ENCODE peak calls at places on chromosomes 13 and 19, in four cellular contexts. B is AG10803, Z is adrenal gland, R is A549. F is an unnamed sample.

GRCh38 chr19:16419671-16420394 is 51.9 kb downstream of the EPS15L1 start:
- DNase-seq in R (no peak), B (no peak), Z (no peak), F (no peak)

GRCh38 chr19:38019427-38019724 is 112.4 kb downstream of the SIPA1L3 start:
- DNase-seq in R (no peak), Z (no peak), B (no peak), F (no peak)

GRCh38 chr13:102724923-102725322 is 30.1 kb upstream of the METTL21C start:
- DNase-seq in B (peak), R (peak), Z (no peak), F (peak)

GRCh38 chr13:29484236-29484635 is 111.3 kb downstream of the SLC7A1 start:
- DNase-seq in R (no peak), B (no peak), Z (no peak), F (no peak)

GRCh38 chr13:99991806-99992242 is 10.2 kb downstream of the ZIC2 start:
- DNase-seq in B (no peak), Z (no peak), R (no peak), F (no peak)

GRCh38 chr13:77907653-77908341 is 10.8 kb downstream of the EDNRB start:
- DNase-seq in R (no peak), B (no peak), Z (no peak), F (no peak)

GRCh38 chr13:22486490-22486889 is 694.3 kb upstream of the SGCG start:
- DNase-seq in B (no peak), Z (no peak), R (no peak), F (no peak)

GRCh38 chr13:63288576-63288975 is 1872.9 kb upstream of the PCDH20 start:
- DNase-seq in B (no peak), Z (no peak), R (no peak), F (no peak)

GRCh38 chr13:50208826-50209335 is 193.6 kb downstream of the KCNRG start:
- DNase-seq in Z (peak), R (peak), B (peak), F (peak)

GRCh38 chr19:29532097-29532496 is 6.3 kb downstream of the VSTM2B start:
- DNase-seq in R (peak), Z (no peak), B (no peak), F (no peak)

GRCh38 chr13:41942462-41943094 is 18.3 kb downstream of the VWA8 start:
- DNase-seq in B (peak), R (peak), Z (no peak), F (no peak)

GRCh38 chr19:39970424-39970673 is 616 bp upstream of the PSMC4 start:
- DNase-seq in Z (no peak), R (no peak), B (peak), F (peak)

GRCh38 chr13:81683526-81683925 is 1342.6 kb upstream of the SPRY2 start:
- DNase-seq in R (no peak), Z (no peak), B (no peak), F (no peak)